ENCODE peak calls at places on chromosome 15, in six cellular contexts. S, T, B, G, D and E are unnamed samples.

GRCh38 chr15:70278644-70279043 is 180.9 kb upstream of the TLE3 start:
- DNase-seq in S (no peak), T (no peak), B (no peak), G (no peak), D (no peak), E (no peak)

GRCh38 chr15:100002091-100002620 is 268.9 kb upstream of the LYSMD4 start:
- DNase-seq in S (no peak), T (no peak), B (no peak), G (no peak), D (no peak), E (no peak)

GRCh38 chr15:94417464-94418293 is 186.3 kb downstream of the MCTP2 start:
- DNase-seq in S (no peak), T (no peak), B (no peak), G (no peak), D (no peak), E (no peak)

GRCh38 chr15:41904487-41905359 is 10.9 kb upstream of the SPTBN5 start:
- DNase-seq in S (peak), T (peak), B (peak), G (peak), D (no peak), E (no peak)

GRCh38 chr15:67595572-67595971 is 53.1 kb downstream of the MAP2K5 start:
- DNase-seq in S (no peak), T (no peak), B (no peak), G (no peak), D (no peak), E (no peak)

GRCh38 chr15:73994912-73995622 is 551 bp downstream of the PML start:
- DNase-seq in S (no peak), T (no peak), B (no peak), G (no peak), D (no peak), E (no peak)

GRCh38 chr15:23467110-23467600 is 20.1 kb upstream of the GOLGA6L2 start:
- DNase-seq in S (no peak), T (no peak), B (peak), G (no peak), D (no peak), E (peak)

GRCh38 chr15:29674661-29675533 is 147.4 kb downstream of the TJP1 start:
- DNase-seq in S (no peak), T (peak), B (no peak), G (no peak), D (no peak), E (no peak)

GRCh38 chr15:85706779-85707518 is 87.8 kb downstream of the KLHL25 start:
- DNase-seq in S (no peak), T (no peak), B (no peak), G (no peak), D (no peak), E (no peak)

GRCh38 chr15:100333236-100333635 is 8.5 kb downstream of the ADAMTS17 start:
- DNase-seq in S (no peak), T (no peak), B (no peak), G (no peak), D (no peak), E (no peak)

GRCh38 chr15:38474155-38474757 is 20.3 kb downstream of the FAM98B start:
- DNase-seq in S (peak), T (peak), B (peak), G (peak), D (no peak), E (no peak)

GRCh38 chr15:78194568-78194925 is 39.8 kb downstream of the ACSBG1 start:
- DNase-seq in S (no peak), T (no peak), B (no peak), G (no peak), D (no peak), E (no peak)

GRCh38 chr15:45714501-45715488 is 80.0 kb downstream of the SQOR start:
- DNase-seq in S (peak), T (peak), B (peak), G (peak), D (peak), E (peak)

GRCh38 chr15:60385620-60386552 is 11.9 kb downstream of the ANXA2 start:
- DNase-seq in S (no peak), T (no peak), B (no peak), G (no peak), D (no peak), E (no peak)

GRCh38 chr15:67051088-67051659 is 14.2 kb upstream of the SMAD3 start:
- DNase-seq in S (no peak), T (no peak), B (no peak), G (no peak), D (no peak), E (no peak)

GRCh38 chr15:65306551-65306950 is 2.1 kb downstream of the RNU5B-1 start:
- DNase-seq in S (no peak), T (no peak), B (no peak), G (no peak), D (no peak), E (no peak)

GRCh38 chr15:58771621-58772235 is 626 bp downstream of the MINDY2 start:
- DNase-seq in S (peak), T (peak), B (no peak), G (peak), D (no peak), E (no peak)

GRCh38 chr15:49188933-49189332 is 18.9 kb downstream of the GALK2 start:
- DNase-seq in S (no peak), T (no peak), B (no peak), G (no peak), D (no peak), E (no peak)

GRCh38 chr15:41585140-41586047 is 26.4 kb downstream of the TYRO3 start:
- DNase-seq in S (no peak), T (peak), B (no peak), G (peak), D (peak), E (peak)

GRCh38 chr15:90564109-90564508 is 34.4 kb downstream of the CRTC3 start:
- DNase-seq in S (peak), T (no peak), B (no peak), G (no peak), D (no peak), E (no peak)

GRCh38 chr15:99481831-99482230 is 84.0 kb upstream of the MEF2A start:
- DNase-seq in S (no peak), T (no peak), B (no peak), G (no peak), D (no peak), E (no peak)

GRCh38 chr15:38726187-38726586 is 161.6 kb upstream of the RASGRP1 start:
- DNase-seq in S (no peak), T (no peak), B (no peak), G (no peak), D (no peak), E (no peak)

GRCh38 chr15:73518180-73518862 is 75.4 kb downstream of the REC114 start:
- DNase-seq in S (no peak), T (no peak), B (no peak), G (no peak), D (no peak), E (no peak)

GRCh38 chr15:80115021-80115420 is 37.8 kb upstream of the FAH start:
- DNase-seq in S (no peak), T (no peak), B (no peak), G (no peak), D (no peak), E (no peak)

GRCh38 chr15:58221591-58222241 is 83.5 kb downstream of the AQP9 start:
- DNase-seq in S (no peak), T (no peak), B (no peak), G (peak), D (no peak), E (no peak)

GRCh38 chr15:34318277-34319079 is 19.1 kb downstream of the SLC12A6 start:
- DNase-seq in S (peak), T (peak), B (peak), G (peak), D (no peak), E (no peak)

GRCh38 chr15:43465105-43465504 is 27.9 kb downstream of the TP53BP1 start:
- DNase-seq in S (no peak), T (no peak), B (no peak), G (peak), D (peak), E (no peak)

GRCh38 chr15:29270169-29270955 is 740 bp upstream of the NSMCE3 start:
- DNase-seq in S (peak), T (no peak), B (no peak), G (peak), D (no peak), E (no peak)

GRCh38 chr15:49962044-49962602 is 156.9 kb downstream of the ATP8B4 start:
- DNase-seq in S (no peak), T (no peak), B (no peak), G (no peak), D (no peak), E (no peak)

GRCh38 chr15:92586930-92587329 is 68.6 kb downstream of the FAM174B start:
- DNase-seq in S (no peak), T (no peak), B (no peak), G (no peak), D (no peak), E (no peak)